ENCODE peak calls at places on chromosomes 2 and 18, in five cellular contexts. L is GM12878, U is HCT116, X is K562, E is HepG2. Z is an unnamed sample.

GRCh38 chr18:68660355-68661183 is 54.3 kb downstream of the TMX3 start:
- DNase-seq in L (no peak), U (peak), X (peak), E (peak), Z (peak)

GRCh38 chr2:69518836-69519235 is 81.6 kb upstream of the NFU1 start:
- DNase-seq in L (no peak), U (no peak), X (peak), E (no peak), Z (no peak)

GRCh38 chr2:175973373-175973772 is 28.7 kb downstream of the LNPK start:
- DNase-seq in L (no peak), U (no peak), X (no peak), E (no peak), Z (no peak)

GRCh38 chr2:158325031-158325781 is 131.3 kb downstream of the CCDC148 start:
- DNase-seq in L (no peak), U (no peak), X (no peak), E (peak), Z (no peak)

GRCh38 chr2:208186465-208186864 is 3.4 kb downstream of the C2orf80 start:
- DNase-seq in L (no peak), U (no peak), X (no peak), E (no peak), Z (no peak)

GRCh38 chr2:200091126-200091525 is 135.7 kb downstream of the MAIP1 start:
- DNase-seq in L (no peak), U (no peak), X (no peak), E (no peak), Z (no peak)

GRCh38 chr2:232351686-232352510 is 26.7 kb upstream of the ALPP start:
- DNase-seq in L (no peak), U (no peak), X (no peak), E (no peak), Z (no peak)

GRCh38 chr2:188676012-188676405 is 298.2 kb upstream of the COL3A1 start:
- DNase-seq in L (no peak), U (no peak), X (no peak), E (no peak), Z (no peak)

GRCh38 chr2:76193098-76193497 is 482.4 kb upstream of the GCFC2 start:
- DNase-seq in L (no peak), U (no peak), X (no peak), E (peak), Z (no peak)

GRCh38 chr2:138787053-138787666 is 7.0 kb upstream of the NXPH2 start:
- DNase-seq in L (no peak), U (peak), X (peak), E (peak), Z (no peak)

GRCh38 chr2:237591379-237591881 is 896 bp upstream of the RAB17 start:
- DNase-seq in L (no peak), U (peak), X (peak), E (no peak), Z (peak)

GRCh38 chr2:186641807-186642321 is 52.0 kb upstream of the FAM171B start:
- DNase-seq in L (peak), U (peak), X (peak), E (peak), Z (peak)

GRCh38 chr2:71884303-71885042 is 263.2 kb downstream of the CYP26B1 start:
- DNase-seq in L (no peak), U (no peak), X (no peak), E (no peak), Z (no peak)

GRCh38 chr2:37776487-37776886 is 105.0 kb upstream of the CDC42EP3 start:
- DNase-seq in L (no peak), U (peak), X (no peak), E (no peak), Z (no peak)

DNA sequence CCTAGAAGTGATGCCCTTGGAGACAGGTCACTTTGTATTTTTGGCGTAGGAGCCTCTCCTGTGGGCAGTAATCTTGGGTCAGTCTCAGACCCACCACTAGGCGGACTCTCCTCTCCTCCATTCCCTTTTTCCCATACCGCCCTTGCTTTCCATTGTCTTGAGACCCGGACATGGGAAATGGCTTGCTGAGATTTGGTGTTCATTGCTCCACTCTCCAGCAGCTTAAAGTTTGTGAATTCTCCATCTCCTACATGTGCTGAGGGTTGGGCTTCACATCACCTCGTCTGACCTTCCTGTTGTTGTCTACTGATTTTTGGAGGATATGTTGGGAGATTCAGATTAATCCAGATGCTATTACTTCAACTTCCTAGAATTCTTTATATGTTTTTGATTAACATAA is 159.2 kb upstream of the RAB12 start:
- DNase-seq in L (no peak), U (peak), X (peak), E (no peak), Z (peak)
- TF ChIP-seq JUND in L (no peak), U (no peak), X (no peak), E (no peak), Z (no peak)

DNA sequence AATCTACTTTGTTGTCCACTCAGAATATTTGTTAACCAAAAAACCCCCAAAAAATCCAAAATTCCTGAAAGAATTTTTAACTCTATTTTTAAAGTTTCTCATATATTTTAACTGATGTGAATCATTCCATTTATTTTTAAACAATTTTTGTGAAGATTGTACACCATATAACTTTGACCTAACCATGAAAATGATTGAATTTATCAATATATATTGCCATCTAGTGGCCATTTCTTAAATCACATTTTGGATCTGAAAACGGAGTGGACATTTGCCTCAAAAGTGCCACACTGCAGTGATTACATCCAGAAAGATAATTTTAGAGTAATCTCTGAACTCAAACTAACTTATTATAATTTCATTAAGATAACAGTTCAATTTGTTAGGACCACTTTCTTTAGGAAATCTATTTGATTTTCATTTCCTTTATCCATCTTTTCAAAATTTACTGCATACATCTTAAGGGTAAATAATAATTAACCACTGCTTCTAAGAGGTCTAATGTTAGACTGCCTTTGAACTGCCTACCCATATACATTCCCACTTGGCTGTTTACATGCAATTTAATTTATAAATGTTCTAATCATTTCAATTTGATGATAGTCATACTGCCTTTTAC is 71.1 kb downstream of the DSC3 start:
- DNase-seq in L (no peak), U (peak), X (peak), E (peak), Z (peak)
- TF ChIP-seq JUND in L (no peak), U (no peak), X (no peak), E (no peak), Z (no peak)

DNA sequence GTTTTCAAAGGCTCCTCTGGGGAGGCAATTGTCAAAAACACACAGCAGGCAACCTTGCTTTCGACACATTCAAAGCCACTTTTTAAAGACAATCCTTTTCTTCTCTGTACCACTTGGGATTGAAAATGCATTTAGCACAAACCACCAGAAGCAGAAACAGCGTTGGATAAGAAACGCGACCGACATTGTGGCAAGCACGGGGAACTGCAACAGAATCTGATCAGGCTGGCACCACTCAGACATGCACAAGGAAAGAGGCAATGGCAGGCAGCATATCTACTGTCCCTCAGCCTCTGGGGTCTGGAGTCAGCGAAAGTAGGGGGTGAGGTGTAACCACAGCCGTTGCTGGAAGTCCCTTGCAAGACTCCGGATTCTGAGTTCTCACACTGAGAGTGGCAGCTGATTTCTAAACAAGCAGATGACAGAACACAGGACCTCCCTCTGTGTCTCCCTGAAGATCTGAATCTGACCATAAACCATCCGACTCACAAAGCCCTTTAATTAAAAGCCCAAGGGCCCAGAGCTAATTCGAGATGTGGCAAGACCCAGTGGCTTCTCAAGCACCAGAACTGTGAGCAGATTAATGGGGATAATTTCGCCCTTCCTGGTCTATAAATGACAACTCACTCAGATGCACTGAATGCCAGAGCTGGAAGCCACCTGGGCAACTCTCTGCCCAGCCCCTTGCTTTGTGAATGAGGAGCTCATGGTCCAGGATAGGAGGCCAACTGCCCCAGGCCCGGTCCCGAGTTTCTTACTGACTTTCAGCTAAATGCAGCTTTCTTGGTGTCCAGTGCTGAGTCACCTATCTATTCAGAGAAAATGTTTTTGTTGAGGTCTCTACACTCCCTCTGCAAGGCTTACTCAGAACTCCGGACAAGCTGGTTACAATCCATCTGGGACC is 29.6 kb downstream of the CYRIA start:
- DNase-seq in L (no peak), U (no peak), X (peak), E (no peak), Z (peak)
- TF ChIP-seq JUND in L (no peak), U (no peak), X (peak), E (no peak), Z (no peak)

DNA sequence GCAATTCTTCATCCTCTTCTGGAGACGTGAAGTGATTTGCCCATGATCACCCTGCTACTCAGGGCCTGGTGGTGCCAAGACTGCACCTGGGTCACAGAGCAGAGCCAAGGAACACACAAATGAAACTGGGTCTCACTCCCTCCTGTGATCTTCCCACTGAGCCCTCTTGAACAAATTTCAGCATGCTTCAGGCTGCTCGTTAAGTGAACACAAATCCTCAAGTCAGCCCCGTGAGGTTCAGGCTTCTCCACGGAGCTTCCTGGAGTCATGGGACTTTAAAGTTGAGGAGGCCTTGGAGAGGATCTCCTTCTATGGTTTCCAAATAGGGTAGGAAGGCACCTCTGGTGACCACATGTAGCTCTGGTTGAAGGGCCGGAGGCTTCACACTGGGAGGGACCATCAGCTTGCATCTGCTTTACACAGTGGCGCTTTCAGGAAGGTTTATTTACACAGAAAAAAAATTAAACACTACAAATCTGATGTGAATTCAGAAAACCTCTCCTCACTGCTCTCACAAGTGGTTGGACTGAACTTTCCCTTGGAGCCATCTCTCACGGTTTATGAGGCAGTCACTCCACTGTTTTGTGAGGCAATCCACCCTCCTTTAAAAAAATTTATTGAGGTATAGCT is 255.4 kb downstream of the LOXHD1 start:
- DNase-seq in L (no peak), U (no peak), X (no peak), E (no peak), Z (no peak)
- TF ChIP-seq JUND in L (no peak), U (no peak), X (no peak), E (no peak), Z (no peak)

GRCh38 chr18:77763530-77763929 is 513.9 kb downstream of the GALR1 start:
- DNase-seq in L (no peak), U (no peak), X (no peak), E (no peak), Z (no peak)

GRCh38 chr18:77766421-77766820 is 516.8 kb downstream of the GALR1 start:
- DNase-seq in L (no peak), U (no peak), X (no peak), E (no peak), Z (no peak)

GRCh38 chr18:77762632-77763031 is 513.0 kb downstream of the GALR1 start:
- DNase-seq in L (no peak), U (no peak), X (no peak), E (no peak), Z (no peak)

GRCh38 chr18:77761332-77761731 is 511.7 kb downstream of the GALR1 start:
- DNase-seq in L (no peak), U (no peak), X (no peak), E (no peak), Z (no peak)

GRCh38 chr18:77765468-77765867 is 515.8 kb downstream of the GALR1 start:
- DNase-seq in L (no peak), U (no peak), X (peak), E (peak), Z (peak)
- TF ChIP-seq JUND in L (no peak), U (no peak), X (no peak), E (no peak), Z (no peak)

GRCh38 chr2:26002617-26003310 is 20.5 kb upstream of the KIF3C start:
- DNase-seq in L (no peak), U (no peak), X (no peak), E (no peak), Z (peak)
- TF ChIP-seq JUND in L (no peak), U (no peak), X (no peak), E (no peak), Z (no peak)

DNA sequence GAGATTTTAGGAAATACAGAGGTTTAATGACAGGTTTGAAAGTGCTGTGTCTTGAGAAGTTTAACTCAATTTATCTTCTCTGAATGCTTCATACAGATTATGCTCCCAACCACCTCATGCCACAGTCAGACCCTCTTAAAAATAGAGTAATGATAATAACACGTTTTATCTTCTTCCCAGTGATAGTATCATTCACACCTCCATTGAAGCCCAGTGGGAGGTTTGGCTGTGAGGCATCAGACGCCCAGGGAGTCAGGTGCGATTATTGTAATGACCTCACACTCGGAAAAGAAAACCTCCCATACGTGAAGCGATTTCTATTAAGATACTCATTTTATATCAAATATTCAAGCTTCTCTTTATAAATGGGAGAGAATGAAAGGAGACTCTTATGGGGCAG is 366.3 kb downstream of the SETBP1 start:
- DNase-seq in L (no peak), U (no peak), X (no peak), E (no peak), Z (no peak)
- TF ChIP-seq JUND in L (no peak), U (no peak), X (no peak), E (no peak), Z (no peak)

GRCh38 chr2:156339110-156339847 is 6.8 kb upstream of the NR4A2 start:
- DNase-seq in L (no peak), U (peak), X (no peak), E (no peak), Z (no peak)
- TF ChIP-seq JUND in L (no peak), U (no peak), X (no peak), E (no peak), Z (no peak)

GRCh38 chr18:79393626-79394401 is 1.9 kb upstream of the NFATC1 start:
- DNase-seq in L (no peak), U (peak), X (peak), E (peak), Z (peak)
- TF ChIP-seq JUND in L (no peak), U (no peak), X (no peak), E (no peak), Z (no peak)